ENCODE peak calls at places on chromosomes 5 and 9, in four cellular contexts. N is endothelial cell, D is GM12865, Z is lower leg skin. L is an unnamed sample.

GRCh38 chr9:133117271-133118178 is 3.5 kb downstream of the RALGDS start:
- DNase-seq in N (no peak), D (no peak), Z (peak), L (no peak)

GRCh38 chr5:53089481-53089976 is 20.0 kb downstream of the MOCS2 start:
- DNase-seq in N (no peak), D (peak), Z (no peak), L (no peak)

GRCh38 chr9:132669329-132669635 is 501 bp downstream of the DDX31 start:
- DNase-seq in N (no peak), D (no peak), Z (no peak), L (no peak)

GRCh38 chr5:98927988-98928801 is 612 bp downstream of the CHD1 start:
- DNase-seq in N (peak), D (peak), Z (peak), L (no peak)

GRCh38 chr5:91293131-91293530 is 90.0 kb downstream of the ARRDC3 start:
- DNase-seq in N (no peak), D (peak), Z (no peak), L (no peak)

GRCh38 chr9:133141833-133142594 is 21.0 kb upstream of the RALGDS start:
- DNase-seq in N (no peak), D (peak), Z (peak), L (peak)

GRCh38 chr5:56900858-56901578 is 8.4 kb upstream of the SETD9 start:
- DNase-seq in N (peak), D (peak), Z (no peak), L (no peak)

GRCh38 chr5:16808936-16809815 is 126.9 kb downstream of the MYO10 start:
- DNase-seq in N (no peak), D (no peak), Z (no peak), L (no peak)

GRCh38 chr9:107653263-107653821 is 163.8 kb upstream of the KLF4 start:
- DNase-seq in N (no peak), D (no peak), Z (no peak), L (no peak)

GRCh38 chr5:157571357-157571827 is 4.2 kb downstream of the ADAM19 start:
- DNase-seq in N (no peak), D (peak), Z (no peak), L (no peak)
- TF ChIP-seq CTCF in N (no peak), D (no peak), Z (no peak), L (no peak)

GRCh38 chr5:108919591-108920326 is 172.1 kb downstream of the FER start:
- DNase-seq in N (no peak), D (peak), Z (no peak), L (no peak)
- TF ChIP-seq CTCF in N (no peak), D (peak), Z (no peak), L (peak)

GRCh38 chr9:103168254-103168653 is 173.1 kb downstream of the CYLC2 start:
- DNase-seq in N (no peak), D (no peak), Z (no peak), L (no peak)
- TF ChIP-seq CTCF in N (no peak), D (no peak), Z (no peak), L (no peak)

GRCh38 chr5:72848474-72849428 is 32.3 kb downstream of the TNPO1 start:
- DNase-seq in N (peak), D (peak), Z (peak), L (no peak)
- TF ChIP-seq CTCF in N (no peak), D (no peak), Z (no peak), L (no peak)

GRCh38 chr9:91360551-91361293 is 996 bp downstream of the AUH start:
- DNase-seq in N (no peak), D (peak), Z (no peak), L (no peak)
- TF ChIP-seq CTCF in N (no peak), D (no peak), Z (no peak), L (no peak)

DNA sequence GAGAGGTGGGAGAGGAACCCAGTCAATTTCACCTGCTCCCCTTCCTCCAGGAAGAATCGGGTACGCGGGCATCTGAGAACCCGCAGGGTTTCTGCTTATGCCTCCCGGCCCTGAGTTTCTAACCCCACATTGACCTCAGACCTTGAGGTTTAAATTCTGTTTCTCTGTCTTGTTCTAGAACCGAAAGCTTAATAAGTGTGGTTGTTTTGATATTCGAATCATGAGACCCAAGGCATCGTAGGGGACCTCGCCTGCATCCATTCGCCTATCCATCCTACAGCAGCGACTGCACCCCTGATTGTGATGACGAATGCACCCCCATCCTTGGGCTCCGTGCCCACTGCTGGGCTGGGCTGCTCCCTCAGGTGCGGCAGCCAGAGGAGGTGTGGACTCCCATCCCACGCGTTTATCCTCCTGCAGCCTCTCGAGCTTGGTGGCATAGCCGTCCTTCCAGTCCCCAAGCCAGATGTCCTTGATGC is 80.8 kb upstream of the IER5L start:
- DNase-seq in N (no peak), D (peak), Z (no peak), L (no peak)
- TF ChIP-seq CTCF in N (no peak), D (no peak), Z (no peak), L (no peak)

DNA sequence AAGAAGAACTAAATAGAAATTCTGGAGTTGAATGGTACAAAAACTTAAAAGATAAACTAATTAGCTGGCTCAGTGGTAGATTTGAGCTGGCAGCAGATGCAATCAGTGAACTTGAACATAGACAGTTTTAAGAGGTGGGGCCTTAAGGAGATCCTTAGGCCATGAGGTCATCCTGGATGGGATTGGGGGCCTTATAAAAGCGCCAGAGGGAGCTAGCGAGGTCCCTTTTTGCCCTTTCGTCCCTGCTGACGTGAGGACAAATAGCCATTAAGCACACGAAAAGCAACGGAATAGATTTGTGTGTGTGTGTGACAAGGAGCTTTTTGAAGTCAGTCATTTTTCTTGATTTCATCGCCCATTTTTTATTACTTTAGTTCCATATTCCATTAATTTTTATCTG is 83.3 kb downstream of the ZNF354C start:
- DNase-seq in N (no peak), D (no peak), Z (no peak), L (peak)
- TF ChIP-seq CTCF in N (no peak), D (no peak), Z (no peak), L (no peak)

GRCh38 chr5:174457141-174457678 is 267.2 kb upstream of the MSX2 start:
- DNase-seq in N (no peak), D (no peak), Z (no peak), L (no peak)

GRCh38 chr5:174454890-174455289 is 269.5 kb upstream of the MSX2 start:
- DNase-seq in N (no peak), D (no peak), Z (no peak), L (no peak)

GRCh38 chr5:174454464-174454863 is 269.9 kb upstream of the MSX2 start:
- DNase-seq in N (no peak), D (no peak), Z (no peak), L (no peak)

GRCh38 chr5:174455301-174455700 is 269.1 kb upstream of the MSX2 start:
- DNase-seq in N (no peak), D (no peak), Z (no peak), L (no peak)

DNA sequence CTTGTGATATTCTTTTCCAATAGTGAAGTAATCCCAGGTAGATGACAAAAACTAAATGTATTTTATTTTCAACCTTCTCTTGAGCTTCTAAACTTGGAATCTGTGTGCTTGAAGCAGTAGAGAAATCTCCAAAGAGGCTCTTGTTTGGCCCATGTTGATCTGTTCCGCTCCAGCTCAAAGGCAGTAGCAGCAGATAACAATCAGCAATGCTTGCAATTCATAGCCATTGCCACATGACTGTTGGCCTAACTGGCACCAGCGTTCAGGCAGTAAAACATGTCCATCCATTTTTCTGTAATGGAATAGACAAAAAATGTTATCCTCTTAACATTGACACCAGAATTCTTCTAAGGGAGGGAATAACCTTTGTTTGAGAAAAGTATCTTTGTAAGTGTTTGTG is 270.7 kb upstream of the MSX2 start:
- DNase-seq in N (no peak), D (no peak), Z (no peak), L (no peak)
- TF ChIP-seq CTCF in N (no peak), D (no peak), Z (no peak), L (no peak)

DNA sequence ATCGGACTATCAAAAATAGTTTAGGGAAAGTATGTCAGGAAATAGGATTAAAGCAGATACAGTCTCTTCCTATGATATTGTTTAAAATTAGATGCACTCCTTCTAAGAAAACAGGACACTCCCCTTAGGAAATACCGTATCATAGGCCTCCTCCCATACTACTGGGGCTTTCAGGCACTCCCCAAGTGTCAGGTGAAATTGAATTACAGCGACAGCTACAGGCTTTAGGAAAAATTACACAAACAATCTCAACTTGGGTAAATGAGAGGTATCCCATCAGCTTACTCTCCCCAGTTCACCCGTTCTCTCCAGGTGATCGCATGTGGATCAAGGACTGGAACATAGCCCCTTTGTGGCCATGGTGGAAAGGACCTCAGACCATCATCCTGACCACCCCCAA is 110.4 kb upstream of the EPB41L4A start:
- DNase-seq in N (no peak), D (peak), Z (no peak), L (no peak)
- TF ChIP-seq CTCF in N (no peak), D (peak), Z (no peak), L (peak)